ENCODE peak calls at places on chromosomes 3 and 15, in four cellular contexts. C, E, B and A are unnamed samples.

GRCh38 chr3:54309601-54310000 is 187.2 kb downstream of the CACNA2D3 start:
- ATAC-seq in C (no peak), E (no peak), B (no peak), A (no peak)

GRCh38 chr3:72517325-72517724 is 330.9 kb downstream of the SHQ1 start:
- ATAC-seq in C (no peak), E (no peak), B (no peak), A (no peak)

GRCh38 chr3:122560680-122561079 is 3.4 kb downstream of the PARP9 start:
- ATAC-seq in C (peak; percentile 35), E (no peak), B (peak; percentile 27), A (no peak)

GRCh38 chr3:96748139-96748538 is 66.3 kb upstream of the EPHA6 start:
- ATAC-seq in C (no peak), E (no peak), B (no peak), A (no peak)

GRCh38 chr15:25862469-25863066 is 559 bp downstream of the ATP10A start:
- ATAC-seq in C (peak; percentile 66), E (peak; percentile 42), B (peak; percentile 64), A (peak; percentile 73)

GRCh38 chr15:98730860-98731711 is 82.7 kb downstream of the IGF1R start:
- ATAC-seq in C (no peak), E (peak; percentile 2), B (no peak), A (no peak)

GRCh38 chr15:69896606-69897005 is 201.1 kb downstream of the TLE3 start:
- ATAC-seq in C (no peak), E (no peak), B (no peak), A (no peak)

GRCh38 chr3:141191097-141191749 is 40.4 kb upstream of the PXYLP1 start:
- ATAC-seq in C (no peak), E (no peak), B (no peak), A (peak; percentile 36)

GRCh38 chr15:76376029-76376428 is 39.5 kb downstream of the ISL2 start:
- ATAC-seq in C (peak; percentile 87), E (peak; percentile 77), B (no peak), A (no peak)

GRCh38 chr3:37505415-37505814 is 331.0 kb upstream of the LRRFIP2 start:
- ATAC-seq in C (no peak), E (no peak), B (no peak), A (no peak)

GRCh38 chr15:62845239-62846126 is 197.1 kb upstream of the TPM1 start:
- ATAC-seq in C (no peak), E (no peak), B (no peak), A (no peak)

GRCh38 chr15:29053661-29054131 is 167.9 kb downstream of the APBA2 start:
- ATAC-seq in C (peak; percentile 22), E (no peak), B (no peak), A (no peak)

GRCh38 chr3:123089611-123090301 is 22.9 kb downstream of the PDIA5 start:
- ATAC-seq in C (peak; percentile 78), E (peak; percentile 97), B (no peak), A (no peak)

GRCh38 chr15:45185069-45185779 is 2.5 kb downstream of the SHF start:
- ATAC-seq in C (no peak), E (no peak), B (no peak), A (no peak)

GRCh38 chr15:88719654-88720053 is 80.8 kb downstream of the ISG20 start:
- ATAC-seq in C (no peak), E (no peak), B (no peak), A (no peak)

GRCh38 chr15:58467121-58467721 is 35.4 kb downstream of the LIPC start:
- ATAC-seq in C (no peak), E (no peak), B (no peak), A (no peak)

GRCh38 chr3:136885357-136886213 is 23.6 kb downstream of the NCK1 start:
- ATAC-seq in C (no peak), E (no peak), B (peak; percentile 82), A (no peak)

GRCh38 chr15:73858062-73858461 is 15.3 kb upstream of the TBC1D21 start:
- ATAC-seq in C (no peak), E (no peak), B (no peak), A (no peak)

GRCh38 chr15:49986326-49986725 is 132.7 kb downstream of the ATP8B4 start:
- ATAC-seq in C (no peak), E (no peak), B (no peak), A (no peak)

GRCh38 chr3:111749171-111750170 is 109.6 kb upstream of the PHLDB2 start:
- ATAC-seq in C (no peak), E (no peak), B (no peak), A (no peak)

GRCh38 chr3:43995929-43996378 is 245.7 kb upstream of the TOPAZ1 start:
- ATAC-seq in C (no peak), E (no peak), B (no peak), A (no peak)

GRCh38 chr3:149752788-149753136 is 473 bp upstream of the COMMD2 start:
- ATAC-seq in C (no peak), E (no peak), B (no peak), A (no peak)